ENCODE peak calls at places on chromosomes 6 and 20, in four cellular contexts. Y is endothelial cell of umbilical vein, U is adrenal gland, K is heart right ventricle. Z is an unnamed sample.
A peak's percentile ranks its signal among the peaks of the same experiment; 100 is the strongest.

GRCh38 chr20:16968099-16968498 is 219.9 kb downstream of the OTOR start:
- DNase-seq in Y (no peak), U (no peak), K (no peak), Z (no peak)

GRCh38 chr20:49846206-49846807 is 33.7 kb downstream of the SLC9A8 start:
- DNase-seq in Y (peak; percentile 48), U (peak; percentile 56), K (no peak), Z (peak; percentile 96)

GRCh38 chr20:40148886-40149285 is 540.1 kb downstream of the MAFB start:
- DNase-seq in Y (no peak), U (no peak), K (no peak), Z (no peak)

GRCh38 chr6:36387440-36388303 is at the start of gene ETV7:
- DNase-seq in Y (no peak), U (peak; percentile 36), K (peak; percentile 29), Z (no peak)

GRCh38 chr6:74167506-74167905 is 471.5 kb downstream of the CD109 start:
- DNase-seq in Y (no peak), U (no peak), K (no peak), Z (no peak)

GRCh38 chr20:21526776-21527175 is 12.9 kb upstream of the NKX2-2 start:
- DNase-seq in Y (no peak), U (no peak), K (no peak), Z (no peak)

GRCh38 chr20:58596244-58597010 is 54.7 kb upstream of the STX16 start:
- DNase-seq in Y (no peak), U (no peak), K (no peak), Z (no peak)

GRCh38 chr6:65692109-65692508 is 14.9 kb downstream of the EYS start:
- DNase-seq in Y (no peak), U (no peak), K (no peak), Z (no peak)

GRCh38 chr6:87944541-87944954 is 103.1 kb upstream of the SPACA1 start:
- DNase-seq in Y (no peak), U (peak; percentile 32), K (peak; percentile 71), Z (peak; percentile 74)

GRCh38 chr20:47681977-47682812 is 103.1 kb downstream of the SULF2 start:
- DNase-seq in Y (peak; percentile 54), U (peak; percentile 70), K (peak; percentile 76), Z (peak; percentile 70)

GRCh38 chr6:45466686-45467085 is 89.0 kb upstream of the SUPT3H start:
- DNase-seq in Y (no peak), U (no peak), K (no peak), Z (no peak)

GRCh38 chr6:4402477-4402976 is 267.2 kb upstream of the ECI2 start:
- DNase-seq in Y (peak; percentile 36), U (peak; percentile 73), K (no peak), Z (no peak)

GRCh38 chr20:41854765-41855164 is 236.6 kb upstream of the CHD6 start:
- DNase-seq in Y (no peak), U (no peak), K (no peak), Z (no peak)

GRCh38 chr6:7886132-7886531 is 24.5 kb downstream of the TXNDC5 start:
- DNase-seq in Y (peak; percentile 51), U (no peak), K (no peak), Z (no peak)

GRCh38 chr6:7883381-7883780 is 27.2 kb downstream of the TXNDC5 start:
- DNase-seq in Y (peak; percentile 53), U (no peak), K (no peak), Z (no peak)

GRCh38 chr6:7891098-7891872 is 19.3 kb downstream of the TXNDC5 start:
- DNase-seq in Y (no peak), U (no peak), K (no peak), Z (no peak)

GRCh38 chr6:7888587-7889357 is 21.8 kb downstream of the TXNDC5 start:
- DNase-seq in Y (peak; percentile 46), U (no peak), K (no peak), Z (no peak)

GRCh38 chr6:7887278-7887991 is 23.2 kb downstream of the TXNDC5 start:
- DNase-seq in Y (peak; percentile 64), U (no peak), K (no peak), Z (no peak)
- H3K4me3 ChIP-seq in Y (no peak overlapping the region), U (no peak overlapping the region), K (no peak overlapping the region), Z (no peak overlapping the region)

GRCh38 chr20:5272268-5272667 is 44.5 kb downstream of the PROKR2 start:
- DNase-seq in Y (no peak), U (no peak), K (no peak), Z (no peak)
- H3K27me3 ChIP-seq in Y (peaks cover 4% of the 10 kb centered on the region), U (no peaks in the 10 kb centered on the region), K (no peaks in the 10 kb centered on the region), Z (peaks cover 15% of the 10 kb centered on the region)

GRCh38 chr6:26184492-26184891 is 97.3 kb downstream of the HFE start:
- DNase-seq in Y (no peak), U (no peak), K (no peak), Z (no peak)
- H3K4me3 ChIP-seq in Y (peak overlapping the region; percentile 66), U (no peak overlapping the region), K (peak overlapping the region; percentile 43), Z (no peak overlapping the region)

GRCh38 chr6:125356888-125357287 is 55.1 kb upstream of the HDDC2 start:
- DNase-seq in Y (no peak), U (no peak), K (no peak), Z (no peak)

GRCh38 chr6:125363010-125363359 is 61.2 kb upstream of the HDDC2 start:
- DNase-seq in Y (peak; percentile 62), U (no peak), K (no peak), Z (no peak)

GRCh38 chr6:125361868-125362267 is 60.1 kb upstream of the HDDC2 start:
- DNase-seq in Y (no peak), U (no peak), K (no peak), Z (no peak)

GRCh38 chr6:125357515-125358256 is 55.9 kb upstream of the HDDC2 start:
- DNase-seq in Y (no peak), U (peak; percentile 22), K (peak; percentile 18), Z (no peak)

GRCh38 chr6:125358898-125359297 is 57.1 kb upstream of the HDDC2 start:
- DNase-seq in Y (no peak), U (no peak), K (no peak), Z (no peak)
- H3K27me3 ChIP-seq in Y (peaks cover 25% of the 10 kb centered on the region), U (peaks cover 9% of the 10 kb centered on the region), K (no peaks in the 10 kb centered on the region), Z (no peaks in the 10 kb centered on the region)

GRCh38 chr6:151374024-151374423 is 17.3 kb downstream of the ZBTB2 start:
- DNase-seq in Y (peak; percentile 73), U (peak; percentile 39), K (no peak), Z (no peak)

GRCh38 chr6:151376440-151376839 is 14.9 kb downstream of the ZBTB2 start:
- DNase-seq in Y (no peak), U (no peak), K (no peak), Z (no peak)

GRCh38 chr6:151372164-151372563 is 19.2 kb downstream of the ZBTB2 start:
- DNase-seq in Y (no peak), U (no peak), K (no peak), Z (no peak)

GRCh38 chr6:151377095-151377494 is 14.3 kb downstream of the ZBTB2 start:
- DNase-seq in Y (no peak), U (no peak), K (no peak), Z (no peak)

DNA sequence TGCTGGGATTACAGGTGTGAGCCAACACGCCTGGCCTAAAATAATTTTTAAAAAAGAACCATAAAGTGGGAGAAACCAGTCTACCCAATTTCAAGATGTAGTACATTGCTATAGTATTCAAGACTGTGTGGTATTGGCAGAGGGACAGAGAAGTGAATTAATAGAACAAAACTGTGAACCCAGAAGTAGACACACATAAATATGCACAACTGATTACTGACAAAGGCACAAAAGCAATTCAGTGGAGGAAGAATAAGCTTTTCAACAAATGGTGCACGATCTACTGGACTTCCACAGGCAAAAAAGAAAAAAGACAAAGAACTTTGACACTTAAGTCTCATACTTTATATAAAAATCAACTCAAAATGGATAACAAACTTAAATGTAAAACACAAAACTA is 15.5 kb downstream of the ZBTB2 start:
- DNase-seq in Y (no peak), U (no peak), K (no peak), Z (no peak)
- H3K4me3 ChIP-seq in Y (no peak overlapping the region), U (no peak overlapping the region), K (no peak overlapping the region), Z (no peak overlapping the region)